ENCODE peak calls at places on chromosomes 5 and 9, in six cellular contexts. One of them, this sample, is unnamed.

GRCh38 chr5:40791715-40792139 is 6.4 kb downstream of the PRKAA1 start:
- DNase-seq in spleen: no peak
- DNase-seq in A549: no peak
- DNase-seq in transverse colon: no peak
- DNase-seq in ovary: no peak
- DNase-seq in heart left ventricle: no peak
- DNase-seq in this sample: no peak

GRCh38 chr5:19734706-19735240 is 253.2 kb downstream of the CDH18 start:
- DNase-seq in spleen: no peak
- DNase-seq in A549: no peak
- DNase-seq in transverse colon: no peak
- DNase-seq in ovary: no peak
- DNase-seq in heart left ventricle: no peak
- DNase-seq in this sample: no peak

GRCh38 chr5:36897616-36898015 is 21.0 kb downstream of the NIPBL start:
- DNase-seq in spleen: no peak
- DNase-seq in A549: no peak
- DNase-seq in transverse colon: no peak
- DNase-seq in ovary: no peak
- DNase-seq in heart left ventricle: no peak
- DNase-seq in this sample: no peak

GRCh38 chr5:60961685-60962084 is 16.7 kb downstream of the NDUFAF2 start:
- DNase-seq in spleen: no peak
- DNase-seq in A549: no peak
- DNase-seq in transverse colon: no peak
- DNase-seq in ovary: no peak
- DNase-seq in heart left ventricle: no peak
- DNase-seq in this sample: no peak

GRCh38 chr5:175823731-175824525 is 47.5 kb upstream of the CPLX2 start:
- DNase-seq in spleen: no peak
- DNase-seq in A549: no peak
- DNase-seq in transverse colon: no peak
- DNase-seq in ovary: no peak
- DNase-seq in heart left ventricle: no peak
- DNase-seq in this sample: no peak

GRCh38 chr5:33594006-33594405 is 153.2 kb downstream of the TARS1 start:
- DNase-seq in spleen: no peak
- DNase-seq in A549: no peak
- DNase-seq in transverse colon: no peak
- DNase-seq in ovary: no peak
- DNase-seq in heart left ventricle: no peak
- DNase-seq in this sample: no peak

GRCh38 chr9:37329576-37329975 is 92.9 kb upstream of the GRHPR start:
- DNase-seq in spleen: no peak
- DNase-seq in A549: peak; percentile 17
- DNase-seq in transverse colon: no peak
- DNase-seq in ovary: no peak
- DNase-seq in heart left ventricle: no peak
- DNase-seq in this sample: no peak

GRCh38 chr5:110900829-110901228 is 162.0 kb downstream of the SLC25A46 start:
- DNase-seq in spleen: no peak
- DNase-seq in A549: no peak
- DNase-seq in transverse colon: no peak
- DNase-seq in ovary: no peak
- DNase-seq in heart left ventricle: no peak
- DNase-seq in this sample: no peak

GRCh38 chr5:104540448-104540847 is 977.9 kb upstream of the NUDT12 start:
- DNase-seq in spleen: no peak
- DNase-seq in A549: no peak
- DNase-seq in transverse colon: peak; percentile 11
- DNase-seq in ovary: peak; percentile 16
- DNase-seq in heart left ventricle: no peak
- DNase-seq in this sample: peak; percentile 43

GRCh38 chr5:101969752-101970151 is 326.3 kb downstream of the SLCO4C1 start:
- DNase-seq in spleen: no peak
- DNase-seq in A549: no peak
- DNase-seq in transverse colon: no peak
- DNase-seq in ovary: no peak
- DNase-seq in heart left ventricle: no peak
- DNase-seq in this sample: no peak

GRCh38 chr5:1299961-1300360 is 5.1 kb upstream of the TERT start:
- DNase-seq in spleen: peak; percentile 70
- DNase-seq in A549: no peak
- DNase-seq in transverse colon: no peak
- DNase-seq in ovary: no peak
- DNase-seq in heart left ventricle: no peak
- DNase-seq in this sample: no peak

GRCh38 chr9:571066-571465 is 270.4 kb upstream of the DMRT1 start:
- DNase-seq in spleen: no peak
- DNase-seq in A549: no peak
- DNase-seq in transverse colon: no peak
- DNase-seq in ovary: no peak
- DNase-seq in heart left ventricle: no peak
- DNase-seq in this sample: no peak

GRCh38 chr9:116345393-116345792 is 191.8 kb downstream of the PAPPA start:
- DNase-seq in spleen: no peak
- DNase-seq in A549: no peak
- DNase-seq in transverse colon: no peak
- DNase-seq in ovary: no peak
- DNase-seq in heart left ventricle: no peak
- DNase-seq in this sample: no peak

GRCh38 chr5:151215546-151215880 is 8.4 kb downstream of the CCDC69 start:
- DNase-seq in spleen: no peak
- DNase-seq in A549: no peak
- DNase-seq in transverse colon: no peak
- DNase-seq in ovary: no peak
- DNase-seq in heart left ventricle: no peak
- DNase-seq in this sample: no peak

GRCh38 chr5:151216781-151217180 is 7.1 kb downstream of the CCDC69 start:
- DNase-seq in spleen: no peak
- DNase-seq in A549: no peak
- DNase-seq in transverse colon: no peak
- DNase-seq in ovary: no peak
- DNase-seq in heart left ventricle: no peak
- DNase-seq in this sample: no peak

GRCh38 chr5:151212361-151212899 is 11.5 kb downstream of the CCDC69 start:
- DNase-seq in spleen: no peak
- DNase-seq in A549: no peak
- DNase-seq in transverse colon: no peak
- DNase-seq in ovary: no peak
- DNase-seq in heart left ventricle: no peak
- DNase-seq in this sample: no peak

GRCh38 chr5:151213803-151214613 is 9.9 kb downstream of the CCDC69 start:
- DNase-seq in spleen: peak; percentile 97
- DNase-seq in A549: no peak
- DNase-seq in transverse colon: peak; percentile 86
- DNase-seq in ovary: peak; percentile 58
- DNase-seq in heart left ventricle: peak; percentile 90
- DNase-seq in this sample: peak; percentile 71

DNA sequence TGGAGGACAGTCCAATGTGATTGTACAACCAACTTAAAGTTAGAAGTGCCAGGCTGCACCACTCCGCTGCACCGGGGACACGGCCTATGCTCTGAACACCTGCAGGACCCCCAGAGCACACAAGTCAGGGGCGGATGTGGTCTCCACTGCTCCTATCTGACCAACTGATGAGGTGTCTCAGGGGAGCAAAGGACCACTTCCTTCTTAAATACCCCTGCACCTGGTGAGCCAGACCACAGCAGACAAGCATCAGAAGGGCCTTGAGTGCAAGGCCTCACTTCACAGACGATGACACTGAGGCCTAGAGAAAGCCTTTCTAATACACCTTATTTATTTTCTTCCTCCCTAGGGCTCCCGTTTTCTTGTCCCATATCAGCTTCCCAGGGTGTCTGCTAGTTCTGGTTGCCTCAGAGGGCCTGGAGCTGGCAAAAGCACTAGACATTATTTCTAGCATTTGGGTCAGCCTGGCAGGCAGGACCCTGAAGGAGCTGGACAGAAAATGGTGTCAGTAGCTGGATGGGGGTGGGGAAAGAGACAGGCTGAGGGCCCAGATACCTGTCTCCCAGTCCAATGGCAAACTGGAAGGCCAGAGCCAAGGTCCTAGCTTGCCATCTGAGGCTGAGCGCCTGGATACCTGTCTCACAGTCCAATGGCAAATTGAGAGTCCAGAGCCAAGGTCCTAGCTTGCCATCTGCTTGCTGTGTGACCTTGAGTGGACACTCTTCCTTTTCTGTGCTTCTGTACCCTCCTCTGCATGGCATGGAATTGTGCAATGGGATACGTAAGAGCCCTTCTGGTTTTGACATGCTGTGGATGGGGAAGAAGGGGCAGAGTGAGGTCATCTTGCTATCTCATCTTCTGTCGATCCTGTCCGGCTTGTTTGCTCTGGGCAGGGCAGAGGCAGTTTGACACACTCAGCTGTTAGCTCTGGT is 9.0 kb downstream of the CCDC69 start:
- DNase-seq in spleen: peak; percentile 94
- DNase-seq in A549: no peak
- DNase-seq in transverse colon: peak; percentile 50
- DNase-seq in ovary: no peak
- DNase-seq in heart left ventricle: no peak
- DNase-seq in this sample: peak; percentile 88
- H3K4me1 ChIP-seq in spleen: peaks cover 100% of the 10 kb centered on the region
- H3K4me1 ChIP-seq in A549: no peaks in the 10 kb centered on the region
- H3K4me1 ChIP-seq in transverse colon: peaks cover 16% of the 10 kb centered on the region
- H3K4me1 ChIP-seq in ovary: peaks cover 8% of the 10 kb centered on the region
- H3K4me1 ChIP-seq in heart left ventricle: peaks cover 58% of the 10 kb centered on the region
- H3K4me1 ChIP-seq in this sample: peaks cover 23% of the 10 kb centered on the region

GRCh38 chr5:132832612-132833011 is 2.2 kb upstream of the SHROOM1 start:
- DNase-seq in spleen: no peak
- DNase-seq in A549: no peak
- DNase-seq in transverse colon: no peak
- DNase-seq in ovary: no peak
- DNase-seq in heart left ventricle: no peak
- DNase-seq in this sample: no peak

GRCh38 chr5:132829742-132830435 is 558 bp downstream of the SHROOM1 start:
- DNase-seq in spleen: peak; percentile 93
- DNase-seq in A549: peak; percentile 95
- DNase-seq in transverse colon: peak; percentile 87
- DNase-seq in ovary: peak; percentile 71
- DNase-seq in heart left ventricle: peak; percentile 83
- DNase-seq in this sample: peak; percentile 87

GRCh38 chr5:132831095-132831860 is 831 bp upstream of the SHROOM1 start:
- DNase-seq in spleen: no peak
- DNase-seq in A549: no peak
- DNase-seq in transverse colon: peak; percentile 63
- DNase-seq in ovary: no peak
- DNase-seq in heart left ventricle: no peak
- DNase-seq in this sample: no peak

GRCh38 chr5:132828846-132829494 is 1.5 kb downstream of the SHROOM1 start:
- DNase-seq in spleen: no peak
- DNase-seq in A549: no peak
- DNase-seq in transverse colon: no peak
- DNase-seq in ovary: no peak
- DNase-seq in heart left ventricle: no peak
- DNase-seq in this sample: no peak

GRCh38 chr5:132830436-132831094 is at the start of gene SHROOM1:
- DNase-seq in spleen: peak; percentile 80
- DNase-seq in A549: peak; percentile 49
- DNase-seq in transverse colon: peak; percentile 82
- DNase-seq in ovary: peak; percentile 52
- DNase-seq in heart left ventricle: peak; percentile 77
- DNase-seq in this sample: peak; percentile 49
- TF ChIP-seq POLR2A in spleen: no peak
- TF ChIP-seq POLR2A in A549: peak; percentile 47
- TF ChIP-seq POLR2A in transverse colon: peak; percentile 70
- TF ChIP-seq POLR2A in ovary: no peak
- TF ChIP-seq POLR2A in heart left ventricle: no peak
- TF ChIP-seq POLR2A in this sample: no peak

GRCh38 chr9:109793921-109794320 is 13.9 kb downstream of the PALM2AKAP2 start:
- DNase-seq in spleen: no peak
- DNase-seq in A549: no peak
- DNase-seq in transverse colon: no peak
- DNase-seq in ovary: no peak
- DNase-seq in heart left ventricle: no peak
- DNase-seq in this sample: no peak

GRCh38 chr9:109791003-109791677 is 11.1 kb downstream of the PALM2AKAP2 start:
- DNase-seq in spleen: no peak
- DNase-seq in A549: no peak
- DNase-seq in transverse colon: no peak
- DNase-seq in ovary: no peak
- DNase-seq in heart left ventricle: no peak
- DNase-seq in this sample: no peak

GRCh38 chr9:109794361-109795012 is 14.5 kb downstream of the PALM2AKAP2 start:
- DNase-seq in spleen: no peak
- DNase-seq in A549: no peak
- DNase-seq in transverse colon: no peak
- DNase-seq in ovary: no peak
- DNase-seq in heart left ventricle: no peak
- DNase-seq in this sample: peak; percentile 55

GRCh38 chr9:109791747-109792146 is 11.7 kb downstream of the PALM2AKAP2 start:
- DNase-seq in spleen: no peak
- DNase-seq in A549: no peak
- DNase-seq in transverse colon: no peak
- DNase-seq in ovary: no peak
- DNase-seq in heart left ventricle: no peak
- DNase-seq in this sample: no peak

GRCh38 chr9:109793196-109793595 is 13.2 kb downstream of the PALM2AKAP2 start:
- DNase-seq in spleen: no peak
- DNase-seq in A549: peak; percentile 34
- DNase-seq in transverse colon: no peak
- DNase-seq in ovary: no peak
- DNase-seq in heart left ventricle: no peak
- DNase-seq in this sample: peak; percentile 79
- H3K4me1 ChIP-seq in spleen: no peaks in the 10 kb centered on the region
- H3K4me1 ChIP-seq in A549: peaks cover 15% of the 10 kb centered on the region
- H3K4me1 ChIP-seq in transverse colon: no peaks in the 10 kb centered on the region
- H3K4me1 ChIP-seq in ovary: peaks cover 18% of the 10 kb centered on the region
- H3K4me1 ChIP-seq in heart left ventricle: peaks cover 23% of the 10 kb centered on the region
- H3K4me1 ChIP-seq in this sample: peaks cover 35% of the 10 kb centered on the region

DNA sequence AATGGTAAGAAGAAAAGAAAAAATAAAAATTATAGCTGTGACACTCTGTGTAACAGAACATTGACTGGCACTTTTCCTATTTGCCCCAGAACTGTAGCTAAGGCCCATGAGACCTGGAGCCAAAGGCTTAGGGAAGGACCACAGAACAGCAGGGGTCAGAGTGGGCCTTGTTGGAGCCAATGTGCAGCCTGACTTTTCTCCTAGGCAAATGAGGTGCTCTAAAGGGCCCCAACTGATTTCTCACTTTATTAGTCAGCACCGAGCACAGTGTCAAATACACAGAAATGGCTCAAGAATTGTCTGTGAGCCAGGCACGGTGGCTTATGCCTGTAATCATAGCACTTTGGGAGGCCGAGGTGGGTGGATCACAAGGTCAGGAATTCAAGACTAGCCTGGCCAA is 4.1 kb upstream of the MEGF9 start:
- DNase-seq in spleen: no peak
- DNase-seq in A549: no peak
- DNase-seq in transverse colon: no peak
- DNase-seq in ovary: no peak
- DNase-seq in heart left ventricle: no peak
- DNase-seq in this sample: no peak
- TF ChIP-seq POLR2A in spleen: no peak
- TF ChIP-seq POLR2A in A549: no peak
- TF ChIP-seq POLR2A in transverse colon: no peak
- TF ChIP-seq POLR2A in ovary: no peak
- TF ChIP-seq POLR2A in heart left ventricle: no peak
- TF ChIP-seq POLR2A in this sample: no peak

GRCh38 chr5:146072595-146072994 is 32.8 kb downstream of the PLAC8L1 start:
- DNase-seq in spleen: no peak
- DNase-seq in A549: no peak
- DNase-seq in transverse colon: no peak
- DNase-seq in ovary: no peak
- DNase-seq in heart left ventricle: no peak
- DNase-seq in this sample: no peak
- H3K4me1 ChIP-seq in spleen: no peaks in the 10 kb centered on the region
- H3K4me1 ChIP-seq in A549: no peaks in the 10 kb centered on the region
- H3K4me1 ChIP-seq in transverse colon: no peaks in the 10 kb centered on the region
- H3K4me1 ChIP-seq in ovary: no peaks in the 10 kb centered on the region
- H3K4me1 ChIP-seq in heart left ventricle: peaks cover 16% of the 10 kb centered on the region
- H3K4me1 ChIP-seq in this sample: no peaks in the 10 kb centered on the region

GRCh38 chr5:151686673-151687378 is at the start of gene SPARC:
- DNase-seq in spleen: no peak
- DNase-seq in A549: no peak
- DNase-seq in transverse colon: peak; percentile 56
- DNase-seq in ovary: peak; percentile 83
- DNase-seq in heart left ventricle: peak; percentile 82
- DNase-seq in this sample: peak; percentile 92
- TF ChIP-seq POLR2A in spleen: peak; percentile 46
- TF ChIP-seq POLR2A in A549: no peak
- TF ChIP-seq POLR2A in transverse colon: peak; percentile 85
- TF ChIP-seq POLR2A in ovary: peak; percentile 81
- TF ChIP-seq POLR2A in heart left ventricle: no peak
- TF ChIP-seq POLR2A in this sample: peak; percentile 89